ENCODE peak calls at places on chromosome 22, in eight cellular contexts. One of them, this sample, is unnamed.

GRCh38 chr22:31625661-31626426 is 36.2 kb downstream of the PISD start:
- DNase-seq in left ventricle myocardium inferior: peak; percentile 37
- DNase-seq in endodermal cell: peak; percentile 92
- DNase-seq in fibroblast of lung: peak; percentile 40
- DNase-seq in ovary: peak; percentile 50
- DNase-seq in brain microvascular endothelial cell: peak; percentile 43
- DNase-seq in OCI-LY7: no peak
- DNase-seq in heart right ventricle: peak; percentile 37
- DNase-seq in this sample: peak; percentile 88

GRCh38 chr22:28773461-28773867 is 969 bp downstream of the CCDC117 start:
- DNase-seq in brain microvascular endothelial cell: no peak
- DNase-seq in ovary: no peak
- DNase-seq in left ventricle myocardium inferior: no peak
- DNase-seq in fibroblast of lung: peak; percentile 47
- DNase-seq in OCI-LY7: no peak
- DNase-seq in endodermal cell: no peak
- DNase-seq in heart right ventricle: no peak
- DNase-seq in this sample: no peak

GRCh38 chr22:41398921-41399320 is 17.2 kb downstream of the TEF start:
- DNase-seq in OCI-LY7: no peak
- DNase-seq in brain microvascular endothelial cell: no peak
- DNase-seq in left ventricle myocardium inferior: no peak
- DNase-seq in heart right ventricle: no peak
- DNase-seq in endodermal cell: no peak
- DNase-seq in fibroblast of lung: no peak
- DNase-seq in ovary: no peak
- DNase-seq in this sample: no peak

GRCh38 chr22:42814616-42815015 is 42.5 kb downstream of the ARFGAP3 start:
- DNase-seq in endodermal cell: no peak
- DNase-seq in fibroblast of lung: no peak
- DNase-seq in OCI-LY7: no peak
- DNase-seq in brain microvascular endothelial cell: no peak
- DNase-seq in left ventricle myocardium inferior: no peak
- DNase-seq in ovary: no peak
- DNase-seq in heart right ventricle: no peak
- DNase-seq in this sample: no peak

GRCh38 chr22:30705710-30706651 is 11.3 kb downstream of the OSBP2 start:
- DNase-seq in OCI-LY7: peak; percentile 5
- DNase-seq in brain microvascular endothelial cell: peak; percentile 5
- DNase-seq in left ventricle myocardium inferior: no peak
- DNase-seq in heart right ventricle: no peak
- DNase-seq in endodermal cell: peak; percentile 87
- DNase-seq in fibroblast of lung: peak; percentile 89
- DNase-seq in ovary: no peak
- DNase-seq in this sample: no peak

GRCh38 chr22:44042822-44043221 is 18.7 kb downstream of the PARVB start:
- DNase-seq in heart right ventricle: no peak
- DNase-seq in brain microvascular endothelial cell: no peak
- DNase-seq in endodermal cell: no peak
- DNase-seq in left ventricle myocardium inferior: no peak
- DNase-seq in fibroblast of lung: peak; percentile 59
- DNase-seq in OCI-LY7: no peak
- DNase-seq in ovary: no peak
- DNase-seq in this sample: no peak

GRCh38 chr22:30400159-30400558 is 3.3 kb downstream of the SEC14L2 start:
- DNase-seq in endodermal cell: no peak
- DNase-seq in heart right ventricle: no peak
- DNase-seq in fibroblast of lung: no peak
- DNase-seq in brain microvascular endothelial cell: no peak
- DNase-seq in OCI-LY7: no peak
- DNase-seq in ovary: no peak
- DNase-seq in left ventricle myocardium inferior: no peak
- DNase-seq in this sample: no peak

GRCh38 chr22:50546326-50547230 is 879 bp downstream of the KLHDC7B start:
- DNase-seq in left ventricle myocardium inferior: no peak
- DNase-seq in heart right ventricle: no peak
- DNase-seq in endodermal cell: peak; percentile 45
- DNase-seq in ovary: no peak
- DNase-seq in OCI-LY7: no peak
- DNase-seq in fibroblast of lung: no peak
- DNase-seq in brain microvascular endothelial cell: no peak
- DNase-seq in this sample: no peak

GRCh38 chr22:47049078-47049609 is 286.7 kb downstream of the TBC1D22A start:
- DNase-seq in brain microvascular endothelial cell: no peak
- DNase-seq in OCI-LY7: no peak
- DNase-seq in endodermal cell: no peak
- DNase-seq in heart right ventricle: peak; percentile 2
- DNase-seq in ovary: no peak
- DNase-seq in left ventricle myocardium inferior: no peak
- DNase-seq in fibroblast of lung: no peak
- DNase-seq in this sample: peak; percentile 49

GRCh38 chr22:45262931-45263789 is 21.6 kb upstream of the UPK3A start:
- DNase-seq in fibroblast of lung: no peak
- DNase-seq in ovary: no peak
- DNase-seq in brain microvascular endothelial cell: no peak
- DNase-seq in endodermal cell: no peak
- DNase-seq in left ventricle myocardium inferior: peak; percentile 46
- DNase-seq in heart right ventricle: peak; percentile 45
- DNase-seq in OCI-LY7: peak; percentile 96
- DNase-seq in this sample: no peak
- H3K27ac ChIP-seq in fibroblast of lung: no peak overlapping the region
- H3K27ac ChIP-seq in ovary: no peak overlapping the region
- H3K27ac ChIP-seq in brain microvascular endothelial cell: no peak overlapping the region
- H3K27ac ChIP-seq in endodermal cell: peak overlapping the region; percentile 11
- H3K27ac ChIP-seq in left ventricle myocardium inferior: peak overlapping the region; percentile 57
- H3K27ac ChIP-seq in heart right ventricle: peak overlapping the region; percentile 5
- H3K27ac ChIP-seq in OCI-LY7: peak overlapping the region; percentile 93
- H3K27ac ChIP-seq in this sample: peak overlapping the region; percentile 68

GRCh38 chr22:20779813-20780148 is 5.9 kb downstream of the SERPIND1 start:
- DNase-seq in fibroblast of lung: peak; percentile 82
- DNase-seq in OCI-LY7: no peak
- DNase-seq in brain microvascular endothelial cell: peak; percentile 66
- DNase-seq in endodermal cell: no peak
- DNase-seq in heart right ventricle: no peak
- DNase-seq in left ventricle myocardium inferior: no peak
- DNase-seq in ovary: no peak
- DNase-seq in this sample: no peak

GRCh38 chr22:20779014-20779812 is 5.3 kb downstream of the SERPIND1 start:
- DNase-seq in ovary: no peak
- DNase-seq in OCI-LY7: no peak
- DNase-seq in fibroblast of lung: no peak
- DNase-seq in heart right ventricle: no peak
- DNase-seq in brain microvascular endothelial cell: no peak
- DNase-seq in endodermal cell: no peak
- DNase-seq in left ventricle myocardium inferior: no peak
- DNase-seq in this sample: no peak

GRCh38 chr22:20776624-20777405 is 2.9 kb downstream of the SERPIND1 start:
- DNase-seq in brain microvascular endothelial cell: no peak
- DNase-seq in ovary: no peak
- DNase-seq in heart right ventricle: no peak
- DNase-seq in left ventricle myocardium inferior: no peak
- DNase-seq in endodermal cell: no peak
- DNase-seq in OCI-LY7: no peak
- DNase-seq in fibroblast of lung: no peak
- DNase-seq in this sample: no peak

GRCh38 chr22:20775342-20775895 is 1.5 kb downstream of the SERPIND1 start:
- DNase-seq in fibroblast of lung: no peak
- DNase-seq in OCI-LY7: no peak
- DNase-seq in heart right ventricle: no peak
- DNase-seq in endodermal cell: no peak
- DNase-seq in left ventricle myocardium inferior: no peak
- DNase-seq in ovary: no peak
- DNase-seq in brain microvascular endothelial cell: no peak
- DNase-seq in this sample: no peak

DNA sequence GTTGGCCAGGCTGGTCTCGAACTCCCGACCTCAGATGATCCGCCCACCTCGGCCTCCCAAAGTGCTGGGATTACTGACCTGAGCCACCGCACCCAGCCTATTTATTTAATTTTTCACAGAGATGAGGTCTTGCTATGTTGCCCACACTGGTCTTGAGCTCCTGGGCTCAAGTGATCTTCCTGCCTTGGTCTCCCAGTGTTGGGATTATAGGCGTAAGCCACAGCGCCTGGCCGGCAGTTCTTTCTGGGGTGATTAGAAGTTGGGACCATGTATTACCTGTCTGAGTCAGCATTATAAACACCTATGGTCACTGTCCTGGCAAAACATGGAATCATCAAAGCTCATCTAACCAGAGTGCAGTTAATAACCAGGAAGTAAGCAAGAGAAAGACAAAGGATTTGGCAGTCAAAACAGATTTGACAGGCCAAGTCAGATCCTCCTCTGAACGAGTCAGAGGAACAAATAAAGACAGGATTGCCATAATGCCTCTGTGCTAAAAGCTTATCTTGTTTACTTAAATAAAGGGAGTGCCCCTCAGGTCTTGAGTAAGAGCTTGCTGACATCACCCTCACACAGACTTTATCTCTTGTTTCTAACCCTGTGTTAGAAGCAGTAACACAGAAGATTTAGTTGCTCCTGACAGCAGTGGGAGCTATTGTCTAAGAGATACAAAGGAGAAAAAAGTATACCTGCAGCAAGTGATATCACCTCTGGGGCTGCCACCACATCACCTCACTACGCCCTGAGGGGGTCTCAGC is 3.7 kb downstream of the SERPIND1 start:
- DNase-seq in endodermal cell: no peak
- DNase-seq in heart right ventricle: no peak
- DNase-seq in fibroblast of lung: peak; percentile 88
- DNase-seq in left ventricle myocardium inferior: no peak
- DNase-seq in OCI-LY7: no peak
- DNase-seq in brain microvascular endothelial cell: peak; percentile 84
- DNase-seq in ovary: no peak
- DNase-seq in this sample: no peak
- H3K27ac ChIP-seq in endodermal cell: no peak overlapping the region
- H3K27ac ChIP-seq in heart right ventricle: no peak overlapping the region
- H3K27ac ChIP-seq in fibroblast of lung: peak overlapping the region; percentile 32
- H3K27ac ChIP-seq in left ventricle myocardium inferior: no peak overlapping the region
- H3K27ac ChIP-seq in OCI-LY7: no peak overlapping the region
- H3K27ac ChIP-seq in brain microvascular endothelial cell: peak overlapping the region; percentile 70
- H3K27ac ChIP-seq in ovary: no peak overlapping the region
- H3K27ac ChIP-seq in this sample: no peak overlapping the region

GRCh38 chr22:36886016-36886415 is 25.2 kb downstream of the NCF4 start:
- DNase-seq in heart right ventricle: no peak
- DNase-seq in endodermal cell: no peak
- DNase-seq in brain microvascular endothelial cell: no peak
- DNase-seq in ovary: no peak
- DNase-seq in left ventricle myocardium inferior: no peak
- DNase-seq in OCI-LY7: no peak
- DNase-seq in fibroblast of lung: no peak
- DNase-seq in this sample: no peak

GRCh38 chr22:36887164-36887563 is 26.3 kb upstream of the CSF2RB start:
- DNase-seq in fibroblast of lung: no peak
- DNase-seq in OCI-LY7: no peak
- DNase-seq in heart right ventricle: no peak
- DNase-seq in left ventricle myocardium inferior: no peak
- DNase-seq in endodermal cell: no peak
- DNase-seq in ovary: no peak
- DNase-seq in brain microvascular endothelial cell: no peak
- DNase-seq in this sample: no peak

GRCh38 chr22:36881504-36882245 is 20.9 kb downstream of the NCF4 start:
- DNase-seq in fibroblast of lung: peak; percentile 8
- DNase-seq in endodermal cell: no peak
- DNase-seq in heart right ventricle: no peak
- DNase-seq in ovary: no peak
- DNase-seq in OCI-LY7: no peak
- DNase-seq in left ventricle myocardium inferior: no peak
- DNase-seq in brain microvascular endothelial cell: no peak
- DNase-seq in this sample: no peak

GRCh38 chr22:36884314-36885158 is 23.7 kb downstream of the NCF4 start:
- DNase-seq in fibroblast of lung: peak; percentile 40
- DNase-seq in endodermal cell: no peak
- DNase-seq in ovary: no peak
- DNase-seq in OCI-LY7: no peak
- DNase-seq in heart right ventricle: no peak
- DNase-seq in left ventricle myocardium inferior: no peak
- DNase-seq in brain microvascular endothelial cell: no peak
- DNase-seq in this sample: no peak

GRCh38 chr22:36885474-36885873 is 24.7 kb downstream of the NCF4 start:
- DNase-seq in fibroblast of lung: no peak
- DNase-seq in brain microvascular endothelial cell: no peak
- DNase-seq in ovary: no peak
- DNase-seq in left ventricle myocardium inferior: no peak
- DNase-seq in endodermal cell: peak; percentile 64
- DNase-seq in heart right ventricle: no peak
- DNase-seq in OCI-LY7: no peak
- DNase-seq in this sample: no peak
- H3K27ac ChIP-seq in fibroblast of lung: no peak overlapping the region
- H3K27ac ChIP-seq in brain microvascular endothelial cell: no peak overlapping the region
- H3K27ac ChIP-seq in ovary: no peak overlapping the region
- H3K27ac ChIP-seq in left ventricle myocardium inferior: no peak overlapping the region
- H3K27ac ChIP-seq in endodermal cell: no peak overlapping the region
- H3K27ac ChIP-seq in heart right ventricle: no peak overlapping the region
- H3K27ac ChIP-seq in OCI-LY7: no peak overlapping the region
- H3K27ac ChIP-seq in this sample: no peak overlapping the region

GRCh38 chr22:38867124-38867455 is 4.9 kb downstream of the CBX6 start:
- DNase-seq in brain microvascular endothelial cell: no peak
- DNase-seq in endodermal cell: no peak
- DNase-seq in left ventricle myocardium inferior: no peak
- DNase-seq in OCI-LY7: no peak
- DNase-seq in ovary: no peak
- DNase-seq in heart right ventricle: no peak
- DNase-seq in fibroblast of lung: no peak
- DNase-seq in this sample: no peak

GRCh38 chr22:38865201-38866023 is 6.6 kb downstream of the CBX6 start:
- DNase-seq in endodermal cell: peak; percentile 47
- DNase-seq in brain microvascular endothelial cell: no peak
- DNase-seq in ovary: no peak
- DNase-seq in left ventricle myocardium inferior: no peak
- DNase-seq in heart right ventricle: no peak
- DNase-seq in fibroblast of lung: no peak
- DNase-seq in OCI-LY7: no peak
- DNase-seq in this sample: peak; percentile 69

GRCh38 chr22:38866024-38866398 is 6.0 kb downstream of the CBX6 start:
- DNase-seq in left ventricle myocardium inferior: no peak
- DNase-seq in ovary: no peak
- DNase-seq in OCI-LY7: no peak
- DNase-seq in endodermal cell: no peak
- DNase-seq in heart right ventricle: no peak
- DNase-seq in fibroblast of lung: no peak
- DNase-seq in brain microvascular endothelial cell: no peak
- DNase-seq in this sample: peak; percentile 61

GRCh38 chr22:38867496-38868285 is 4.3 kb downstream of the CBX6 start:
- DNase-seq in brain microvascular endothelial cell: no peak
- DNase-seq in endodermal cell: peak; percentile 43
- DNase-seq in OCI-LY7: no peak
- DNase-seq in heart right ventricle: no peak
- DNase-seq in ovary: no peak
- DNase-seq in fibroblast of lung: no peak
- DNase-seq in left ventricle myocardium inferior: no peak
- DNase-seq in this sample: peak; percentile 64

GRCh38 chr22:38866399-38867123 is 5.5 kb downstream of the CBX6 start:
- DNase-seq in fibroblast of lung: no peak
- DNase-seq in endodermal cell: peak; percentile 96
- DNase-seq in heart right ventricle: no peak
- DNase-seq in OCI-LY7: no peak
- DNase-seq in left ventricle myocardium inferior: no peak
- DNase-seq in ovary: peak; percentile 43
- DNase-seq in brain microvascular endothelial cell: no peak
- DNase-seq in this sample: peak; percentile 64
- H3K27ac ChIP-seq in fibroblast of lung: no peak overlapping the region
- H3K27ac ChIP-seq in endodermal cell: no peak overlapping the region
- H3K27ac ChIP-seq in heart right ventricle: no peak overlapping the region
- H3K27ac ChIP-seq in OCI-LY7: no peak overlapping the region
- H3K27ac ChIP-seq in left ventricle myocardium inferior: peak overlapping the region; percentile 84
- H3K27ac ChIP-seq in ovary: no peak overlapping the region
- H3K27ac ChIP-seq in brain microvascular endothelial cell: no peak overlapping the region
- H3K27ac ChIP-seq in this sample: peak overlapping the region; percentile 66

This sample was measured in sigmoid colon.